ENCODE peak calls at places on chromosomes 6 and 20, in seven cellular contexts. One of them, this sample, is unnamed.

GRCh38 chr6:135686784-135687301 is 164.7 kb upstream of the PDE7B start:
- DNase-seq in HCT116: no peak
- DNase-seq in fibroblast of the aortic adventitia: peak
- DNase-seq in OCI-LY7: no peak
- DNase-seq in endothelial cell: no peak
- DNase-seq in GM12878: no peak
- DNase-seq in transverse colon: no peak
- DNase-seq in this sample: no peak

GRCh38 chr6:150867117-150867516 is 1.6 kb downstream of the MTHFD1L start:
- DNase-seq in HCT116: no peak
- DNase-seq in fibroblast of the aortic adventitia: no peak
- DNase-seq in OCI-LY7: peak
- DNase-seq in endothelial cell: no peak
- DNase-seq in GM12878: no peak
- DNase-seq in transverse colon: no peak
- DNase-seq in this sample: no peak

GRCh38 chr20:2838847-2839671 is 1.4 kb downstream of the PCED1A start:
- DNase-seq in HCT116: no peak
- DNase-seq in fibroblast of the aortic adventitia: no peak
- DNase-seq in OCI-LY7: no peak
- DNase-seq in endothelial cell: no peak
- DNase-seq in GM12878: no peak
- DNase-seq in transverse colon: no peak
- DNase-seq in this sample: no peak

GRCh38 chr6:105258816-105259215 is 79.0 kb upstream of the POPDC3 start:
- DNase-seq in HCT116: no peak
- DNase-seq in fibroblast of the aortic adventitia: peak
- DNase-seq in OCI-LY7: no peak
- DNase-seq in endothelial cell: no peak
- DNase-seq in GM12878: no peak
- DNase-seq in transverse colon: no peak
- DNase-seq in this sample: no peak

GRCh38 chr6:91486200-91486599 is 899.3 kb upstream of the MAP3K7 start:
- DNase-seq in HCT116: no peak
- DNase-seq in fibroblast of the aortic adventitia: no peak
- DNase-seq in OCI-LY7: no peak
- DNase-seq in endothelial cell: no peak
- DNase-seq in GM12878: no peak
- DNase-seq in transverse colon: no peak
- DNase-seq in this sample: no peak

GRCh38 chr6:159931112-159931511 is 37.8 kb upstream of the IGF2R start:
- DNase-seq in HCT116: no peak
- DNase-seq in fibroblast of the aortic adventitia: no peak
- DNase-seq in OCI-LY7: no peak
- DNase-seq in endothelial cell: no peak
- DNase-seq in GM12878: peak
- DNase-seq in transverse colon: no peak
- DNase-seq in this sample: no peak

GRCh38 chr20:4457566-4458543 is 263.9 kb upstream of the PRND start:
- DNase-seq in HCT116: peak
- DNase-seq in fibroblast of the aortic adventitia: no peak
- DNase-seq in OCI-LY7: no peak
- DNase-seq in endothelial cell: no peak
- DNase-seq in GM12878: no peak
- DNase-seq in transverse colon: no peak
- DNase-seq in this sample: no peak

GRCh38 chr6:43773050-43773956 is 3.3 kb downstream of the VEGFA start:
- DNase-seq in HCT116: peak
- DNase-seq in fibroblast of the aortic adventitia: peak
- DNase-seq in OCI-LY7: peak
- DNase-seq in endothelial cell: peak
- DNase-seq in GM12878: no peak
- DNase-seq in transverse colon: peak
- DNase-seq in this sample: peak

DNA sequence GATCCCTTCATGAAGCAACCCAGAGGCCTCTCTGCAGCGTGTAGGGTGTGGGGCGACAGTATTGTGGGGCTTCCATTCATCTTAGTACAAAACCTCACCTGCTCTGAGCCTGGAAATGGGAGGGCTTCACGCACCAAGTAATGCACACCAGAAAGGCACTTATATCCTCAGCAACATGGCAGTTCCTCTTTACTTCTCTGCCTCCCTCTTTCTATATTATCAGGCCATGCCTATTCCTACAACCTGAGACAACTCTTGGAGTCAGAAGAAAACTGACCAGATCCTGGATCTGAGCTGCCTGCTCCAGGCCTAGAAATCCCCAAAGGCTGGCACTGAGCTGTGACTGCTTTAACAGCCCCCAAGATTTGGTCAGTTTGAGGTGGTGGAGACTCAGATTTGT is 7.6 kb upstream of the ZNF76 start:
- DNase-seq in HCT116: no peak
- DNase-seq in fibroblast of the aortic adventitia: no peak
- DNase-seq in OCI-LY7: no peak
- DNase-seq in endothelial cell: no peak
- DNase-seq in GM12878: no peak
- DNase-seq in transverse colon: no peak
- DNase-seq in this sample: no peak
- TF ChIP-seq CTCF in HCT116: no peak
- TF ChIP-seq CTCF in fibroblast of the aortic adventitia: no peak
- TF ChIP-seq CTCF in OCI-LY7: no peak
- TF ChIP-seq CTCF in endothelial cell: no peak
- TF ChIP-seq CTCF in GM12878: no peak
- TF ChIP-seq CTCF in transverse colon: no peak
- TF ChIP-seq CTCF in this sample: no peak

DNA sequence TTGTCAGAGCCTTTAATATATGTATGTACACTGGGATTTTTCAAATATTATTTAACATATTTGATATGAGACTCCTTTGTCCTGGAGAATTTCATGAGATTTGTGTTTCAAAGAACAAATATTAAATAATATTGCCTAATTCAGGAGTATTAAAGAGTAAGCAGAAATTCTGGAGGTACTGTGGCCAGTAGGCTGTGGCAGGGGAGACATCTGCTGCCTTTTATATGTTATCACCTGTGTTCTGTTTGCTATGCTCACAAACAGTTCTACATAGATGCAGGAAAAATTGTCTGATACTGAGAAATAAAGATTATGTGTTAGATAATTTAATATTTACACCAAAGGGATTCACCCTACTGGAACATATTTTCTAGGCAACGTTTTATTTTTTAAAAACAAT is 395.4 kb upstream of the SLC35B3 start:
- DNase-seq in HCT116: no peak
- DNase-seq in fibroblast of the aortic adventitia: no peak
- DNase-seq in OCI-LY7: no peak
- DNase-seq in endothelial cell: no peak
- DNase-seq in GM12878: no peak
- DNase-seq in transverse colon: no peak
- DNase-seq in this sample: no peak
- TF ChIP-seq CTCF in HCT116: no peak
- TF ChIP-seq CTCF in fibroblast of the aortic adventitia: no peak
- TF ChIP-seq CTCF in OCI-LY7: no peak
- TF ChIP-seq CTCF in endothelial cell: no peak
- TF ChIP-seq CTCF in GM12878: no peak
- TF ChIP-seq CTCF in transverse colon: no peak
- TF ChIP-seq CTCF in this sample: no peak

DNA sequence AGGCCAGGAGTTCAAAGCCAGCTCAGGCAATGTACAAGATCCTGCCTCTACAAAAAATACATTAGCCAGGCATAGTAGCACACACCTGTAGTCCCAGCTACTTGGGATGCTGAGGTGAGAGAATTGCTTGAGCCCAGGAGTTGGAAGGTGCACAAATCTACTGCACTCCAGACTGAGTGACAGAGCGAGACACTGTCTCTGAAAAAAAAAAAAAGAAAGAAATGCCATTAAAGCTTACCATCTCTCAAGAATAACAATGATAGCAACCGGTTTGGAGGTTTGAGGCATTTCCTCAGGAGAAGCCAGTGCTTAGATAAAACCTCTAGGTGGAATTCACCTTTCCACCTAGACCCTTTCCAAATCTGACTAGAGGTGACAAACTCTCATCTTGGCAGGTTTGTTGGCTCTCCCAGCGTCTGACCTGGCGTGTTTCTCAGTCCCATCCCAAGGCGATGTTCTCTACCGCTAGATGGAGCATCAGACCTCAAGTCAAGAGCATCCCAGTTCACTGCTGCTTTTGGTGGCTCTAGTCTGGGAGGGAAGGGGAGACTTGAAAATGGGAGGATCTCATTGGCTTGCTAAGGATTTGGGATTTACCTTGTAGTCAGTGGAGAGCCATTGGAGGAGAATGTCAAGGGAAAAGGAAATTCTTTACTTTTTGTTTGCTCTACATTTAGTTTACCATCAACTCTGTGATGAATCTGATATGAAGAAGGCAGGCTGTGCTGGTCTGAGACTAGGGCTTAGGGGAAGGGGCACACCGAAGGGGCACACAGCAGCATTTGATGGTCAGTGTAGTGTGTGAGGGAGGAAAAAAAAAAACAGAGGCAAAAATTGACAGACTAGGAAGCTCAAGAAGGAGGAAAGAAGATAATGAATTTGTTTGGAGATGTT is 67.9 kb downstream of the NCOA7 start:
- DNase-seq in HCT116: peak
- DNase-seq in fibroblast of the aortic adventitia: peak
- DNase-seq in OCI-LY7: no peak
- DNase-seq in endothelial cell: peak
- DNase-seq in GM12878: no peak
- DNase-seq in transverse colon: peak
- DNase-seq in this sample: peak
- TF ChIP-seq CTCF in HCT116: peak
- TF ChIP-seq CTCF in fibroblast of the aortic adventitia: peak
- TF ChIP-seq CTCF in OCI-LY7: no peak
- TF ChIP-seq CTCF in endothelial cell: peak
- TF ChIP-seq CTCF in GM12878: peak
- TF ChIP-seq CTCF in transverse colon: peak
- TF ChIP-seq CTCF in this sample: peak

GRCh38 chr6:124795879-124796838 is 166.1 kb upstream of the RNF217 start:
- DNase-seq in HCT116: no peak
- DNase-seq in fibroblast of the aortic adventitia: no peak
- DNase-seq in OCI-LY7: peak
- DNase-seq in endothelial cell: peak
- DNase-seq in GM12878: no peak
- DNase-seq in transverse colon: no peak
- DNase-seq in this sample: peak
- TF ChIP-seq CTCF in HCT116: peak
- TF ChIP-seq CTCF in fibroblast of the aortic adventitia: no peak
- TF ChIP-seq CTCF in OCI-LY7: peak
- TF ChIP-seq CTCF in endothelial cell: peak
- TF ChIP-seq CTCF in GM12878: peak
- TF ChIP-seq CTCF in transverse colon: no peak
- TF ChIP-seq CTCF in this sample: peak

GRCh38 chr6:106300944-106301343 is 24.6 kb downstream of the ATG5 start:
- DNase-seq in HCT116: no peak
- DNase-seq in fibroblast of the aortic adventitia: peak
- DNase-seq in OCI-LY7: peak
- DNase-seq in endothelial cell: no peak
- DNase-seq in GM12878: peak
- DNase-seq in transverse colon: no peak
- DNase-seq in this sample: no peak
- TF ChIP-seq CTCF in HCT116: peak
- TF ChIP-seq CTCF in fibroblast of the aortic adventitia: peak
- TF ChIP-seq CTCF in OCI-LY7: peak
- TF ChIP-seq CTCF in endothelial cell: peak
- TF ChIP-seq CTCF in GM12878: peak
- TF ChIP-seq CTCF in transverse colon: peak
- TF ChIP-seq CTCF in this sample: peak

This sample was measured in thyroid gland.